ENCODE peak calls at places on chromosome 19, in ten cellular contexts. D is breast epithelium, S is spleen, O is H1, V is esophagus muscularis mucosa, N is SK-N-SH, E is HCT116, Y is HL-60, A is GM23338, B is vagina. W is an unnamed sample.

GRCh38 chr19:43639507-43640423 is at the start of gene CADM4:
- DNase-seq in V (no peak), B (no peak), O (no peak), E (no peak), D (peak; percentile 27), N (peak; percentile 93), S (peak; percentile 79), A (peak; percentile 57), Y (no peak), W (peak; percentile 44)

GRCh38 chr19:7450243-7451223 is 38.3 kb downstream of the PEX11G start:
- DNase-seq in V (peak; percentile 98), O (no peak), A (no peak), N (no peak), E (peak; percentile 10), Y (no peak), D (no peak), B (peak; percentile 100), S (no peak), W (no peak)

GRCh38 chr19:41421314-41421713 is 5.9 kb downstream of the B3GNT8 start:
- DNase-seq in Y (no peak), N (no peak), O (no peak), A (no peak), D (no peak), S (no peak), B (no peak), E (no peak), V (no peak), W (peak; percentile 66)

GRCh38 chr19:29285878-29286277 is 72.9 kb upstream of the UQCRFS1 start:
- DNase-seq in Y (peak; percentile 65), D (no peak), V (no peak), E (no peak), N (peak; percentile 42), B (no peak), A (peak; percentile 66), S (no peak), O (peak; percentile 38), W (no peak)

GRCh38 chr19:34193439-34193838 is 21.1 kb downstream of the LSM14A start:
- DNase-seq in A (no peak), V (no peak), D (no peak), S (no peak), O (no peak), N (no peak), B (no peak), E (no peak), Y (no peak), W (no peak)

GRCh38 chr19:29311391-29311790 is 98.4 kb upstream of the UQCRFS1 start:
- DNase-seq in Y (no peak), E (no peak), S (no peak), O (no peak), V (no peak), N (no peak), A (peak; percentile 39), D (no peak), B (no peak), W (no peak)

GRCh38 chr19:29617336-29618266 is 11.5 kb downstream of the POP4 start:
- DNase-seq in B (no peak), A (no peak), E (no peak), S (peak; percentile 64), Y (no peak), V (no peak), N (no peak), D (no peak), O (no peak), W (no peak)

GRCh38 chr19:19528721-19529490 is at the start of gene YJEFN3:
- DNase-seq in S (no peak), A (peak; percentile 86), Y (no peak), O (no peak), D (no peak), E (no peak), V (no peak), B (no peak), N (peak; percentile 98), W (no peak)

GRCh38 chr19:4832776-4833175 is 1.3 kb upstream of the TICAM1 start:
- DNase-seq in V (no peak), E (no peak), D (no peak), N (no peak), S (no peak), A (no peak), Y (no peak), O (no peak), B (no peak), W (no peak)

GRCh38 chr19:46704379-46705076 is 12.4 kb downstream of the PRKD2 start:
- DNase-seq in A (peak; percentile 95), S (peak; percentile 95), Y (peak; percentile 78), N (peak; percentile 83), V (peak; percentile 95), B (no peak), O (no peak), D (peak; percentile 41), E (no peak), W (peak; percentile 81)

GRCh38 chr19:55095260-55096060 is 19.8 kb downstream of the EPS8L1 start:
- DNase-seq in N (no peak), D (no peak), O (no peak), V (no peak), S (no peak), Y (no peak), E (no peak), B (no peak), A (peak; percentile 67), W (no peak)

GRCh38 chr19:49231804-49232203 is 74.2 kb downstream of the TRPM4 start:
- DNase-seq in V (no peak), S (no peak), E (no peak), Y (no peak), N (no peak), D (no peak), A (no peak), O (no peak), B (no peak), W (no peak)

GRCh38 chr19:21705393-21705792 is 62.0 kb downstream of the ZNF100 start:
- DNase-seq in Y (no peak), N (no peak), E (no peak), A (peak; percentile 91), S (no peak), V (no peak), B (no peak), O (peak; percentile 31), D (no peak), W (no peak)

GRCh38 chr19:2555422-2556220 is 79.7 kb downstream of the GADD45B start:
- DNase-seq in V (no peak), S (no peak), D (no peak), Y (no peak), N (no peak), E (no peak), B (no peak), O (no peak), A (no peak), W (no peak)

DNA sequence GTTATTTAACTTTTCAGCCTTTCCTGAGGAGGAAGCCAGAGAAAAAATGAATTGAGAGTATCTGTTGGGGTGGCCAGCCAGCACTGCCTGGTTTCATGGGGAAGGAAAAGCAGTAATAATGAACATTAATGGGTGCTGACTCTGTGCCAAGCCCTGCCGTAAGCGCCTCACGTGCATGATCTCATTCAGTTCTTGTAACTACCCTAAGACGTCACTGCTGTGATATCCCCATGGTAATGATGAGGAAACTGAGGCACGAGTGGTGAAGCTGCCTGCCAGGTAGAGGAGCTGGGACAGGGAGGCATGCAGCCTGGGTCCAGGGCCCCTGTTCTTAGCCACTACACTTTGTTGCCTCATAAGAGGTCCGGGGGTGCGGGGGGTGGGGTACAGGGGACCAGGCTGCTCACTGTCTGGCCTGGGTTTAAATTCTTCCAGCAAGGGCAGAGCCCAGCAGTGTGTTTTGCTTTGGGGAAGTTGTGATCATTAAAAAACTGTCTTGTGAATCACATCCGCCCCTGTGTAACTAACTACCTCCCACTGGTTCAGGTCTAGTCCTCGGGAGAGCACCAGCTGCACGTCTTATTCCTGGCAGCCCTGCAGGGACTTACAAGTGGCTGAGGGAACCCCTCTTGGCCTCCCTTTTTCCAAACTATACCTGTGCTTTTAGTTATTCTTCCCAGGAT is 127.3 kb downstream of the SIPA1L3 start:
- DNase-seq in O (no peak), S (no peak), E (no peak), A (no peak), V (no peak), D (no peak), N (no peak), Y (peak; percentile 39), B (no peak), W (peak; percentile 38)
- H3K4me3 ChIP-seq in O (no peak overlapping the region), S (no peak overlapping the region), E (no peak overlapping the region), A (no peak overlapping the region), V (no peak overlapping the region), D (no peak overlapping the region), N (no peak overlapping the region), Y (no peak overlapping the region), B (no peak overlapping the region), W (no peak overlapping the region)

GRCh38 chr19:57935731-57936130 is 529 bp upstream of the ZNF418 start:
- DNase-seq in Y (no peak), B (no peak), O (no peak), D (no peak), A (no peak), S (no peak), N (no peak), V (no peak), E (no peak), W (no peak)

DNA sequence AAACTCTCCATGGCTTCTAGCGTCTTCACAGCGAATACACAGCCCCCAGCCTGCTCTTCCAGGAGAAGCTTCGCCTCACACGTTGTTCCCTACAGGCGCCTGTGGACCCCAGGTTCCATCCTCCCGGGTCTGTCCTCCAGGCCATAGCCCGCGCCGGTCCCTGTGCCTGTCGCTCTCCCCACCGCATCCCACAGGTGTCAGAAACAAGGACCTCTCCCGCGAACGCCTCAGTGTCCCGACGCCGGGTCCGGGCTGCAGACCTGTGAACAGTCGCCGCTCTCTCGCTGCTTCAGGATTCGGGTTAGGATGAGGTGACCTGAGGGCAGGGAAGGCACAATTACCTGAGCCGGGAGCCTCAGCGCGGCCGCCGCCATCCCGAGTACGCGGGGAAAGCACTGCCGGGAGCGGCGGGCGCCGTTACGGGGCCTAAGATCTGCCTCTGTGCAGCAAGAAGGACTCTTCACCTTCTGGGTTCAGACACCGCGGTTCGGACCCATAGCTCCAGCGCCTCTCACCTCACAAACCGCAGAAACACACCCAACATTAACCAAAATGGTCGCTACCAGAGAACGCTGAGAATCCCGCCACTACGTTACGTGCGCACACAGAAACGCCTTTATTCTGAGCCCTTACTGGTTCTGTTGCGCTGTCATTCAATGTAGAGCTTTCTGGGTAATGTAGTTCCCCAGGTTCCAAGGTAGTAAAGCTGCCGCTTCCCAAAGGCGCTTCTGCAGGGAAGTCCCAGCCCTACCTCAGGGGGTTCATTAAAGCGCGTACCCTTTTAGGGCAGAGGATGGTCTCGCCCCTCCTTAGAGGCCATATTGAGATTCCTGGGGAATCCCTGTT is at the start of gene ZNF418:
- DNase-seq in A (peak; percentile 98), S (peak; percentile 77), O (peak; percentile 60), V (no peak), D (peak; percentile 57), Y (peak; percentile 82), N (no peak), E (no peak), B (no peak), W (peak; percentile 24)
- TF ChIP-seq POLR2AphosphoS5 in A (peak; percentile 87), S (peak; percentile 64), O (peak; percentile 86), V (no peak), D (no peak), Y (peak; percentile 42), N (no peak), E (no peak), B (peak; percentile 36), W (no peak)

GRCh38 chr19:12495002-12495802 is 10.6 kb upstream of the ZNF709 start:
- DNase-seq in Y (peak; percentile 87), B (peak; percentile 98), V (peak; percentile 97), O (peak; percentile 83), S (peak; percentile 97), A (peak; percentile 98), E (no peak), D (peak; percentile 95), N (peak; percentile 93), W (peak; percentile 97)
- H3K4me3 ChIP-seq in Y (no peak overlapping the region), B (peak overlapping the region; percentile 68), V (peak overlapping the region; percentile 78), O (peak overlapping the region; percentile 52), S (peak overlapping the region; percentile 40), A (peak overlapping the region; percentile 69), E (no peak overlapping the region), D (peak overlapping the region; percentile 76), N (peak overlapping the region; percentile 69), W (peak overlapping the region; percentile 37)

GRCh38 chr19:44891016-44891882 is at the start of gene TOMM40:
- DNase-seq in N (peak; percentile 97), S (peak; percentile 98), O (no peak), B (no peak), Y (no peak), D (no peak), E (no peak), A (peak; percentile 81), V (peak; percentile 100), W (peak; percentile 100)
- TF ChIP-seq POLR2AphosphoS5 in N (peak; percentile 31), S (no peak), O (peak; percentile 70), B (no peak), Y (peak; percentile 71), D (peak; percentile 11), E (peak; percentile 54), A (peak; percentile 50), V (no peak), W (peak; percentile 71)

W was measured in transverse colon.